ENCODE peak calls at places on chromosome 22, in seven cellular contexts. X is CD14-positive monocyte, K is cardiac muscle cell, Y is naive B cell, F is NCI-H2107, R is cardiac septum, C is NCI-H774. U is an unnamed sample.

GRCh38 chr22:35712672-35713071 is 5.0 kb upstream of the APOL5 start:
- DNase-seq in X (no peak), K (no peak), Y (no peak), F (no peak), R (no peak), C (no peak), U (no peak)

GRCh38 chr22:31436132-31436531 is 36.7 kb downstream of the DRG1 start:
- DNase-seq in X (no peak), K (peak), Y (no peak), F (no peak), R (no peak), C (no peak), U (no peak)

GRCh38 chr22:42145175-42145574 is 14.6 kb upstream of the CYP2D6 start:
- DNase-seq in X (no peak), K (no peak), Y (no peak), F (no peak), R (no peak), C (no peak), U (no peak)

GRCh38 chr22:23781065-23781464 is 5.7 kb upstream of the SMARCB1 start:
- DNase-seq in X (no peak), K (no peak), Y (no peak), F (no peak), R (no peak), C (no peak), U (peak)

GRCh38 chr22:32018056-32018455 is 25.0 kb upstream of the SLC5A1 start:
- DNase-seq in X (no peak), K (peak), Y (no peak), F (no peak), R (no peak), C (no peak), U (no peak)

GRCh38 chr22:36386900-36387663 is 685 bp downstream of the MYH9 start:
- DNase-seq in X (peak), K (no peak), Y (peak), F (no peak), R (peak), C (no peak), U (no peak)

GRCh38 chr22:44360686-44361381 is 48.1 kb upstream of the SHISAL1 start:
- DNase-seq in X (no peak), K (peak), Y (no peak), F (no peak), R (no peak), C (no peak), U (no peak)

GRCh38 chr22:20816559-20816958 is 42.1 kb downstream of the PI4KA start:
- DNase-seq in X (no peak), K (no peak), Y (no peak), F (no peak), R (no peak), C (no peak), U (no peak)

GRCh38 chr22:36221799-36222751 is 17.3 kb downstream of the APOL2 start:
- DNase-seq in X (no peak), K (peak), Y (no peak), F (no peak), R (no peak), C (no peak), U (no peak)

GRCh38 chr22:43515902-43516301 is 104.1 kb downstream of the MPPED1 start:
- DNase-seq in X (no peak), K (no peak), Y (no peak), F (no peak), R (no peak), C (no peak), U (no peak)

GRCh38 chr22:32987081-32987631 is 71.0 kb downstream of the SYN3 start:
- DNase-seq in X (no peak), K (no peak), Y (no peak), F (no peak), R (peak), C (no peak), U (no peak)

GRCh38 chr22:37887610-37888378 is 18.3 kb upstream of the MICALL1 start:
- DNase-seq in X (no peak), K (peak), Y (no peak), F (no peak), R (no peak), C (no peak), U (no peak)

GRCh38 chr22:41966607-41967240 is 2.5 kb upstream of the SEPTIN3 start:
- DNase-seq in X (peak), K (peak), Y (peak), F (no peak), R (no peak), C (no peak), U (peak)

U was measured in SK-N-DZ.